ENCODE peak calls at places on chromosomes 4 and X, in eight cellular contexts. One of them, this sample, is unnamed.

GRCh38 chr4:5024673-5025072 is 5.4 kb upstream of the CYTL1 start:
- DNase-seq in endothelial cell: no peak
- DNase-seq in brain microvascular endothelial cell: no peak
- DNase-seq in NAMALWA: no peak
- DNase-seq in nephron progenitor cell: no peak
- DNase-seq in activated T-helper 1 cell treated with Interleukin-2 at 50 U/mL for 16 hours: no peak
- DNase-seq in cardiac fibroblast: no peak
- DNase-seq in GOT3: peak
- DNase-seq in this sample: no peak

GRCh38 chrX:132612990-132613564 is 124.2 kb upstream of the MBNL3 start:
- DNase-seq in endothelial cell: peak
- DNase-seq in brain microvascular endothelial cell: peak
- DNase-seq in NAMALWA: peak
- DNase-seq in nephron progenitor cell: peak
- DNase-seq in activated T-helper 1 cell treated with Interleukin-2 at 50 U/mL for 16 hours: peak
- DNase-seq in cardiac fibroblast: peak
- DNase-seq in GOT3: no peak
- DNase-seq in this sample: peak

GRCh38 chr4:88010921-88011320 is 3.5 kb downstream of the PKD2 start:
- DNase-seq in endothelial cell: no peak
- DNase-seq in brain microvascular endothelial cell: no peak
- DNase-seq in NAMALWA: no peak
- DNase-seq in nephron progenitor cell: no peak
- DNase-seq in activated T-helper 1 cell treated with Interleukin-2 at 50 U/mL for 16 hours: no peak
- DNase-seq in cardiac fibroblast: peak
- DNase-seq in GOT3: no peak
- DNase-seq in this sample: no peak

GRCh38 chrX:151870603-151871002 is 42.1 kb upstream of the MAGEA4 start:
- DNase-seq in endothelial cell: no peak
- DNase-seq in brain microvascular endothelial cell: peak
- DNase-seq in NAMALWA: no peak
- DNase-seq in nephron progenitor cell: no peak
- DNase-seq in activated T-helper 1 cell treated with Interleukin-2 at 50 U/mL for 16 hours: no peak
- DNase-seq in cardiac fibroblast: peak
- DNase-seq in GOT3: no peak
- DNase-seq in this sample: no peak

GRCh38 chr4:8189551-8190466 is 9.3 kb upstream of the SH3TC1 start:
- DNase-seq in endothelial cell: no peak
- DNase-seq in brain microvascular endothelial cell: no peak
- DNase-seq in NAMALWA: no peak
- DNase-seq in nephron progenitor cell: no peak
- DNase-seq in activated T-helper 1 cell treated with Interleukin-2 at 50 U/mL for 16 hours: no peak
- DNase-seq in cardiac fibroblast: no peak
- DNase-seq in GOT3: no peak
- DNase-seq in this sample: no peak

GRCh38 chr4:135277980-135278315 is 1076.4 kb upstream of the PABPC4L start:
- DNase-seq in endothelial cell: no peak
- DNase-seq in brain microvascular endothelial cell: no peak
- DNase-seq in NAMALWA: no peak
- DNase-seq in nephron progenitor cell: no peak
- DNase-seq in activated T-helper 1 cell treated with Interleukin-2 at 50 U/mL for 16 hours: no peak
- DNase-seq in cardiac fibroblast: no peak
- DNase-seq in GOT3: no peak
- DNase-seq in this sample: peak

GRCh38 chr4:24912252-24913098 is at the start of gene CCDC149:
- DNase-seq in endothelial cell: peak
- DNase-seq in brain microvascular endothelial cell: peak
- DNase-seq in NAMALWA: no peak
- DNase-seq in nephron progenitor cell: peak
- DNase-seq in activated T-helper 1 cell treated with Interleukin-2 at 50 U/mL for 16 hours: no peak
- DNase-seq in cardiac fibroblast: peak
- DNase-seq in GOT3: peak
- DNase-seq in this sample: peak

GRCh38 chr4:137641554-137641953 is 109.3 kb upstream of the PCDH18 start:
- DNase-seq in endothelial cell: no peak
- DNase-seq in brain microvascular endothelial cell: peak
- DNase-seq in NAMALWA: no peak
- DNase-seq in nephron progenitor cell: no peak
- DNase-seq in activated T-helper 1 cell treated with Interleukin-2 at 50 U/mL for 16 hours: no peak
- DNase-seq in cardiac fibroblast: peak
- DNase-seq in GOT3: no peak
- DNase-seq in this sample: no peak

GRCh38 chr4:102299708-102300107 is 45.6 kb downstream of the SLC39A8 start:
- DNase-seq in endothelial cell: peak
- DNase-seq in brain microvascular endothelial cell: peak
- DNase-seq in NAMALWA: peak
- DNase-seq in nephron progenitor cell: peak
- DNase-seq in activated T-helper 1 cell treated with Interleukin-2 at 50 U/mL for 16 hours: no peak
- DNase-seq in cardiac fibroblast: peak
- DNase-seq in GOT3: no peak
- DNase-seq in this sample: peak

GRCh38 chrX:10904220-10904619 is 206.9 kb upstream of the HCCS start:
- DNase-seq in endothelial cell: no peak
- DNase-seq in brain microvascular endothelial cell: no peak
- DNase-seq in NAMALWA: no peak
- DNase-seq in nephron progenitor cell: no peak
- DNase-seq in activated T-helper 1 cell treated with Interleukin-2 at 50 U/mL for 16 hours: no peak
- DNase-seq in cardiac fibroblast: peak
- DNase-seq in GOT3: no peak
- DNase-seq in this sample: no peak

GRCh38 chr4:110953898-110954297 is 331.0 kb upstream of the PITX2 start:
- DNase-seq in endothelial cell: no peak
- DNase-seq in brain microvascular endothelial cell: no peak
- DNase-seq in NAMALWA: no peak
- DNase-seq in nephron progenitor cell: no peak
- DNase-seq in activated T-helper 1 cell treated with Interleukin-2 at 50 U/mL for 16 hours: no peak
- DNase-seq in cardiac fibroblast: no peak
- DNase-seq in GOT3: no peak
- DNase-seq in this sample: no peak